ENCODE peak calls at places on chromosomes 1 and 21, in ten cellular contexts. One of them, this sample, is unnamed.

GRCh38 chr1:1348420-1349255 is 580 bp downstream of the DVL1 start:
- DNase-seq in NB4: peak
- DNase-seq in fibroblast of mammary gland: peak
- DNase-seq in KBM-7: no peak
- DNase-seq in LoVo: no peak
- DNase-seq in progenitor cell of endocrine pancreas: no peak
- DNase-seq in amniotic stem cell: no peak
- DNase-seq in NCI-H748 treated with DMSO at 0.1 percent for 48 hours: peak
- DNase-seq in naive thymus-derived CD4-positive, alpha-beta T cell: no peak
- DNase-seq in stimulated activated naive CD8-positive, alpha-beta T cell treated with anti-CD3 and anti-CD28 coated beads, Interleukin-15, Interleukin-2, amounts not matched to agents 100 U/mL and 50 U/mL, for 24 hours: no peak
- DNase-seq in this sample: no peak

GRCh38 chr1:15244813-15245212 is 2.2 kb upstream of the FHAD1 start:
- DNase-seq in NB4: peak
- DNase-seq in fibroblast of mammary gland: no peak
- DNase-seq in KBM-7: peak
- DNase-seq in LoVo: no peak
- DNase-seq in progenitor cell of endocrine pancreas: no peak
- DNase-seq in amniotic stem cell: no peak
- DNase-seq in NCI-H748 treated with DMSO at 0.1 percent for 48 hours: no peak
- DNase-seq in naive thymus-derived CD4-positive, alpha-beta T cell: no peak
- DNase-seq in stimulated activated naive CD8-positive, alpha-beta T cell treated with anti-CD3 and anti-CD28 coated beads, Interleukin-15, Interleukin-2, amounts not matched to agents 100 U/mL and 50 U/mL, for 24 hours: no peak
- DNase-seq in this sample: no peak

GRCh38 chr1:226738421-226738994 is 574 bp downstream of the ITPKB start:
- DNase-seq in NB4: peak
- DNase-seq in fibroblast of mammary gland: peak
- DNase-seq in KBM-7: peak
- DNase-seq in LoVo: peak
- DNase-seq in progenitor cell of endocrine pancreas: peak
- DNase-seq in amniotic stem cell: peak
- DNase-seq in NCI-H748 treated with DMSO at 0.1 percent for 48 hours: no peak
- DNase-seq in naive thymus-derived CD4-positive, alpha-beta T cell: peak
- DNase-seq in stimulated activated naive CD8-positive, alpha-beta T cell treated with anti-CD3 and anti-CD28 coated beads, Interleukin-15, Interleukin-2, amounts not matched to agents 100 U/mL and 50 U/mL, for 24 hours: peak
- DNase-seq in this sample: no peak

GRCh38 chr21:46118871-46119564 is 21.1 kb downstream of the COL6A2 start:
- DNase-seq in NB4: no peak
- DNase-seq in fibroblast of mammary gland: peak
- DNase-seq in KBM-7: no peak
- DNase-seq in LoVo: no peak
- DNase-seq in progenitor cell of endocrine pancreas: peak
- DNase-seq in amniotic stem cell: no peak
- DNase-seq in NCI-H748 treated with DMSO at 0.1 percent for 48 hours: no peak
- DNase-seq in naive thymus-derived CD4-positive, alpha-beta T cell: peak
- DNase-seq in stimulated activated naive CD8-positive, alpha-beta T cell treated with anti-CD3 and anti-CD28 coated beads, Interleukin-15, Interleukin-2, amounts not matched to agents 100 U/mL and 50 U/mL, for 24 hours: no peak
- DNase-seq in this sample: no peak

GRCh38 chr1:222754386-222755139 is 17.6 kb downstream of the FAM177B start:
- DNase-seq in NB4: no peak
- DNase-seq in fibroblast of mammary gland: peak
- DNase-seq in KBM-7: no peak
- DNase-seq in LoVo: no peak
- DNase-seq in progenitor cell of endocrine pancreas: no peak
- DNase-seq in amniotic stem cell: peak
- DNase-seq in NCI-H748 treated with DMSO at 0.1 percent for 48 hours: no peak
- DNase-seq in naive thymus-derived CD4-positive, alpha-beta T cell: no peak
- DNase-seq in stimulated activated naive CD8-positive, alpha-beta T cell treated with anti-CD3 and anti-CD28 coated beads, Interleukin-15, Interleukin-2, amounts not matched to agents 100 U/mL and 50 U/mL, for 24 hours: no peak
- DNase-seq in this sample: peak

GRCh38 chr1:154288694-154289093 is 16.3 kb downstream of the HAX1 start:
- DNase-seq in NB4: no peak
- DNase-seq in fibroblast of mammary gland: no peak
- DNase-seq in KBM-7: no peak
- DNase-seq in LoVo: no peak
- DNase-seq in progenitor cell of endocrine pancreas: no peak
- DNase-seq in amniotic stem cell: no peak
- DNase-seq in NCI-H748 treated with DMSO at 0.1 percent for 48 hours: no peak
- DNase-seq in naive thymus-derived CD4-positive, alpha-beta T cell: no peak
- DNase-seq in stimulated activated naive CD8-positive, alpha-beta T cell treated with anti-CD3 and anti-CD28 coated beads, Interleukin-15, Interleukin-2, amounts not matched to agents 100 U/mL and 50 U/mL, for 24 hours: no peak
- DNase-seq in this sample: no peak

GRCh38 chr1:64029037-64029436 is 174.4 kb upstream of the UBE2U start:
- DNase-seq in NB4: no peak
- DNase-seq in fibroblast of mammary gland: no peak
- DNase-seq in KBM-7: no peak
- DNase-seq in LoVo: no peak
- DNase-seq in progenitor cell of endocrine pancreas: no peak
- DNase-seq in amniotic stem cell: no peak
- DNase-seq in NCI-H748 treated with DMSO at 0.1 percent for 48 hours: no peak
- DNase-seq in naive thymus-derived CD4-positive, alpha-beta T cell: no peak
- DNase-seq in stimulated activated naive CD8-positive, alpha-beta T cell treated with anti-CD3 and anti-CD28 coated beads, Interleukin-15, Interleukin-2, amounts not matched to agents 100 U/mL and 50 U/mL, for 24 hours: no peak
- DNase-seq in this sample: no peak

GRCh38 chr1:56378376-56379070 is 200.8 kb downstream of the PLPP3 start:
- DNase-seq in NB4: no peak
- DNase-seq in fibroblast of mammary gland: no peak
- DNase-seq in KBM-7: no peak
- DNase-seq in LoVo: no peak
- DNase-seq in progenitor cell of endocrine pancreas: no peak
- DNase-seq in amniotic stem cell: no peak
- DNase-seq in NCI-H748 treated with DMSO at 0.1 percent for 48 hours: peak
- DNase-seq in naive thymus-derived CD4-positive, alpha-beta T cell: no peak
- DNase-seq in stimulated activated naive CD8-positive, alpha-beta T cell treated with anti-CD3 and anti-CD28 coated beads, Interleukin-15, Interleukin-2, amounts not matched to agents 100 U/mL and 50 U/mL, for 24 hours: no peak
- DNase-seq in this sample: no peak

GRCh38 chr1:231232870-231233734 is 7.9 kb upstream of the GNPAT start:
- DNase-seq in NB4: no peak
- DNase-seq in fibroblast of mammary gland: no peak
- DNase-seq in KBM-7: peak
- DNase-seq in LoVo: no peak
- DNase-seq in progenitor cell of endocrine pancreas: no peak
- DNase-seq in amniotic stem cell: no peak
- DNase-seq in NCI-H748 treated with DMSO at 0.1 percent for 48 hours: no peak
- DNase-seq in naive thymus-derived CD4-positive, alpha-beta T cell: no peak
- DNase-seq in stimulated activated naive CD8-positive, alpha-beta T cell treated with anti-CD3 and anti-CD28 coated beads, Interleukin-15, Interleukin-2, amounts not matched to agents 100 U/mL and 50 U/mL, for 24 hours: no peak
- DNase-seq in this sample: no peak

GRCh38 chr1:150563340-150564038 is 14.3 kb downstream of the ADAMTSL4 start:
- DNase-seq in NB4: no peak
- DNase-seq in fibroblast of mammary gland: peak
- DNase-seq in KBM-7: no peak
- DNase-seq in LoVo: no peak
- DNase-seq in progenitor cell of endocrine pancreas: no peak
- DNase-seq in amniotic stem cell: peak
- DNase-seq in NCI-H748 treated with DMSO at 0.1 percent for 48 hours: no peak
- DNase-seq in naive thymus-derived CD4-positive, alpha-beta T cell: no peak
- DNase-seq in stimulated activated naive CD8-positive, alpha-beta T cell treated with anti-CD3 and anti-CD28 coated beads, Interleukin-15, Interleukin-2, amounts not matched to agents 100 U/mL and 50 U/mL, for 24 hours: no peak
- DNase-seq in this sample: no peak

GRCh38 chr1:223147858-223148257 is 4.8 kb upstream of the TLR5 start:
- DNase-seq in NB4: no peak
- DNase-seq in fibroblast of mammary gland: no peak
- DNase-seq in KBM-7: no peak
- DNase-seq in LoVo: no peak
- DNase-seq in progenitor cell of endocrine pancreas: no peak
- DNase-seq in amniotic stem cell: no peak
- DNase-seq in NCI-H748 treated with DMSO at 0.1 percent for 48 hours: no peak
- DNase-seq in naive thymus-derived CD4-positive, alpha-beta T cell: no peak
- DNase-seq in stimulated activated naive CD8-positive, alpha-beta T cell treated with anti-CD3 and anti-CD28 coated beads, Interleukin-15, Interleukin-2, amounts not matched to agents 100 U/mL and 50 U/mL, for 24 hours: no peak
- DNase-seq in this sample: no peak

GRCh38 chr1:231883382-231883781 is 256.8 kb downstream of the DISC1 start:
- DNase-seq in NB4: no peak
- DNase-seq in fibroblast of mammary gland: no peak
- DNase-seq in KBM-7: no peak
- DNase-seq in LoVo: no peak
- DNase-seq in progenitor cell of endocrine pancreas: no peak
- DNase-seq in amniotic stem cell: no peak
- DNase-seq in NCI-H748 treated with DMSO at 0.1 percent for 48 hours: no peak
- DNase-seq in naive thymus-derived CD4-positive, alpha-beta T cell: no peak
- DNase-seq in stimulated activated naive CD8-positive, alpha-beta T cell treated with anti-CD3 and anti-CD28 coated beads, Interleukin-15, Interleukin-2, amounts not matched to agents 100 U/mL and 50 U/mL, for 24 hours: no peak
- DNase-seq in this sample: no peak

GRCh38 chr1:1183221-1183747 is 9.6 kb downstream of the TTLL10 start:
- DNase-seq in NB4: no peak
- DNase-seq in fibroblast of mammary gland: no peak
- DNase-seq in KBM-7: no peak
- DNase-seq in LoVo: no peak
- DNase-seq in progenitor cell of endocrine pancreas: no peak
- DNase-seq in amniotic stem cell: no peak
- DNase-seq in NCI-H748 treated with DMSO at 0.1 percent for 48 hours: no peak
- DNase-seq in naive thymus-derived CD4-positive, alpha-beta T cell: no peak
- DNase-seq in stimulated activated naive CD8-positive, alpha-beta T cell treated with anti-CD3 and anti-CD28 coated beads, Interleukin-15, Interleukin-2, amounts not matched to agents 100 U/mL and 50 U/mL, for 24 hours: no peak
- DNase-seq in this sample: no peak

GRCh38 chr1:77170687-77171086 is 48.5 kb downstream of the PIGK start:
- DNase-seq in NB4: no peak
- DNase-seq in fibroblast of mammary gland: peak
- DNase-seq in KBM-7: no peak
- DNase-seq in LoVo: no peak
- DNase-seq in progenitor cell of endocrine pancreas: no peak
- DNase-seq in amniotic stem cell: no peak
- DNase-seq in NCI-H748 treated with DMSO at 0.1 percent for 48 hours: no peak
- DNase-seq in naive thymus-derived CD4-positive, alpha-beta T cell: no peak
- DNase-seq in stimulated activated naive CD8-positive, alpha-beta T cell treated with anti-CD3 and anti-CD28 coated beads, Interleukin-15, Interleukin-2, amounts not matched to agents 100 U/mL and 50 U/mL, for 24 hours: no peak
- DNase-seq in this sample: peak

GRCh38 chr1:119475866-119476439 is 31.1 kb upstream of the HSD3B1 start:
- DNase-seq in NB4: peak
- DNase-seq in fibroblast of mammary gland: peak
- DNase-seq in KBM-7: peak
- DNase-seq in LoVo: peak
- DNase-seq in progenitor cell of endocrine pancreas: peak
- DNase-seq in amniotic stem cell: no peak
- DNase-seq in NCI-H748 treated with DMSO at 0.1 percent for 48 hours: peak
- DNase-seq in naive thymus-derived CD4-positive, alpha-beta T cell: no peak
- DNase-seq in stimulated activated naive CD8-positive, alpha-beta T cell treated with anti-CD3 and anti-CD28 coated beads, Interleukin-15, Interleukin-2, amounts not matched to agents 100 U/mL and 50 U/mL, for 24 hours: peak
- DNase-seq in this sample: peak

GRCh38 chr1:47926461-47926999 is 70.7 kb downstream of the TRABD2B start:
- DNase-seq in NB4: no peak
- DNase-seq in fibroblast of mammary gland: no peak
- DNase-seq in KBM-7: no peak
- DNase-seq in LoVo: no peak
- DNase-seq in progenitor cell of endocrine pancreas: no peak
- DNase-seq in amniotic stem cell: no peak
- DNase-seq in NCI-H748 treated with DMSO at 0.1 percent for 48 hours: no peak
- DNase-seq in naive thymus-derived CD4-positive, alpha-beta T cell: no peak
- DNase-seq in stimulated activated naive CD8-positive, alpha-beta T cell treated with anti-CD3 and anti-CD28 coated beads, Interleukin-15, Interleukin-2, amounts not matched to agents 100 U/mL and 50 U/mL, for 24 hours: no peak
- DNase-seq in this sample: no peak

This sample was measured in fibroblast of the conjunctiva.